ENCODE peak calls at places on chromosomes 7 and 10, in seven cellular contexts. A, J, C, O, Q, B and K are unnamed samples.
A peak's percentile ranks its signal among the peaks of the same experiment; 100 is the strongest.

GRCh38 chr10:29041512-29042150 is 247.2 kb upstream of the LYZL1 start:
- DNase-seq in A (no peak), J (no peak), C (no peak), O (no peak), Q (no peak), B (no peak), K (no peak)

GRCh38 chr7:74409571-74409970 is 44.1 kb upstream of the GTF2IRD1 start:
- DNase-seq in A (no peak), J (no peak), C (no peak), O (no peak), Q (no peak), B (no peak), K (no peak)

GRCh38 chr10:18620856-18621255 is 30.5 kb downstream of the NSUN6 start:
- DNase-seq in A (no peak), J (no peak), C (no peak), O (no peak), Q (no peak), B (no peak), K (no peak)

GRCh38 chr10:42975558-42976352 is 101.1 kb upstream of the RET start:
- DNase-seq in A (no peak), J (no peak), C (no peak), O (peak; percentile 73), Q (no peak), B (no peak), K (peak; percentile 5)

GRCh38 chr10:91604462-91604935 is 28.4 kb downstream of the PPP1R3C start:
- DNase-seq in A (no peak), J (no peak), C (no peak), O (no peak), Q (no peak), B (no peak), K (no peak)

GRCh38 chr7:41998041-41998440 is 239.0 kb downstream of the GLI3 start:
- DNase-seq in A (no peak), J (no peak), C (no peak), O (no peak), Q (no peak), B (no peak), K (no peak)

GRCh38 chr7:6436385-6436685 is 11.4 kb downstream of the DAGLB start:
- DNase-seq in A (no peak), J (no peak), C (no peak), O (no peak), Q (no peak), B (no peak), K (no peak)

GRCh38 chr7:84302949-84303348 is 108.4 kb upstream of the SEMA3A start:
- DNase-seq in A (no peak), J (no peak), C (no peak), O (no peak), Q (no peak), B (no peak), K (no peak)

GRCh38 chr10:121753726-121754476 is 155.7 kb upstream of the FGFR2 start:
- DNase-seq in A (peak; percentile 17), J (no peak), C (no peak), O (no peak), Q (no peak), B (peak; percentile 46), K (no peak)

GRCh38 chr7:121798896-121799295 is 74.1 kb upstream of the PTPRZ1 start:
- DNase-seq in A (no peak), J (peak; percentile 40), C (peak; percentile 63), O (no peak), Q (no peak), B (no peak), K (no peak)

GRCh38 chr7:137989127-137989526 is 12.8 kb downstream of the CREB3L2 start:
- DNase-seq in A (no peak), J (no peak), C (no peak), O (no peak), Q (no peak), B (no peak), K (no peak)

GRCh38 chr7:148708026-148708685 is 9.5 kb downstream of the CUL1 start:
- DNase-seq in A (no peak), J (peak; percentile 64), C (no peak), O (no peak), Q (no peak), B (no peak), K (no peak)

GRCh38 chr10:122206471-122207065 is 64.5 kb upstream of the BTBD16 start:
- DNase-seq in A (peak; percentile 15), J (no peak), C (no peak), O (peak; percentile 24), Q (no peak), B (no peak), K (no peak)

GRCh38 chr7:30642789-30643188 is 39.5 kb downstream of the CRHR2 start:
- DNase-seq in A (no peak), J (no peak), C (no peak), O (no peak), Q (no peak), B (no peak), K (no peak)

GRCh38 chr10:77604063-77604462 is 33.5 kb downstream of the KCNMA1 start:
- DNase-seq in A (no peak), J (no peak), C (no peak), O (no peak), Q (no peak), B (no peak), K (no peak)

GRCh38 chr7:4747746-4748145 is 27.7 kb upstream of the AP5Z1 start:
- DNase-seq in A (no peak), J (no peak), C (no peak), O (no peak), Q (no peak), B (no peak), K (no peak)

GRCh38 chr7:110786576-110786975 is 304.4 kb upstream of the LRRN3 start:
- DNase-seq in A (no peak), J (no peak), C (no peak), O (no peak), Q (no peak), B (no peak), K (no peak)

GRCh38 chr10:95445223-95445836 is 115.8 kb downstream of the SORBS1 start:
- DNase-seq in A (peak; percentile 43), J (no peak), C (no peak), O (peak; percentile 92), Q (no peak), B (peak; percentile 93), K (peak; percentile 86)